ENCODE peak calls at places on chromosomes 7 and 10, in seven cellular contexts. C, D, E, K, F, A and Q are unnamed samples.

GRCh38 chr10:129035052-129035805 is 431.8 kb upstream of the MGMT start:
- DNase-seq in C (no peak), D (no peak), E (no peak), K (no peak), F (no peak), A (peak), Q (no peak)

GRCh38 chr7:108425876-108426275 is 30.4 kb downstream of the NRCAM start:
- DNase-seq in C (no peak), D (no peak), E (no peak), K (no peak), F (no peak), A (no peak), Q (no peak)

GRCh38 chr7:151013728-151014497 is 10.4 kb downstream of the ATG9B start:
- DNase-seq in C (peak), D (peak), E (peak), K (no peak), F (peak), A (no peak), Q (no peak)

GRCh38 chr7:70797109-70797514 is 334.8 kb upstream of the GALNT17 start:
- DNase-seq in C (no peak), D (no peak), E (no peak), K (no peak), F (no peak), A (no peak), Q (no peak)

GRCh38 chr7:18341756-18342155 is 153.8 kb upstream of the HDAC9 start:
- DNase-seq in C (no peak), D (no peak), E (no peak), K (no peak), F (no peak), A (no peak), Q (no peak)

GRCh38 chr7:158314394-158314793 is 273.2 kb downstream of the PTPRN2 start:
- DNase-seq in C (no peak), D (no peak), E (no peak), K (no peak), F (no peak), A (no peak), Q (no peak)

GRCh38 chr7:9201928-9202327 is 768.5 kb downstream of the NXPH1 start:
- DNase-seq in C (no peak), D (no peak), E (no peak), K (no peak), F (no peak), A (no peak), Q (no peak)

GRCh38 chr10:132364594-132364970 is 32.4 kb upstream of the PWWP2B start:
- DNase-seq in C (no peak), D (no peak), E (no peak), K (no peak), F (no peak), A (no peak), Q (no peak)

GRCh38 chr7:19508124-19508523 is 200.7 kb downstream of the POLR1F start:
- DNase-seq in C (no peak), D (no peak), E (no peak), K (no peak), F (no peak), A (no peak), Q (no peak)

GRCh38 chr10:52540479-52540984 is 226.5 kb downstream of the DKK1 start:
- DNase-seq in C (no peak), D (no peak), E (no peak), K (no peak), F (no peak), A (no peak), Q (no peak)

GRCh38 chr7:50206521-50207250 is 97.8 kb upstream of the IKZF1 start:
- DNase-seq in C (no peak), D (no peak), E (no peak), K (no peak), F (no peak), A (no peak), Q (no peak)

GRCh38 chr7:134954197-134955082 is 31.9 kb upstream of the AGBL3 start:
- DNase-seq in C (no peak), D (no peak), E (peak), K (no peak), F (no peak), A (peak), Q (no peak)

GRCh38 chr7:100685631-100686145 is 8.4 kb downstream of the GIGYF1 start:
- DNase-seq in C (no peak), D (no peak), E (no peak), K (no peak), F (no peak), A (no peak), Q (no peak)

GRCh38 chr7:94182066-94182465 is 177.9 kb upstream of the BET1 start:
- DNase-seq in C (no peak), D (no peak), E (peak), K (no peak), F (no peak), A (peak), Q (no peak)

GRCh38 chr10:124449170-124450009 is 445 bp downstream of the NKX1-2 start:
- DNase-seq in C (no peak), D (no peak), E (no peak), K (no peak), F (no peak), A (no peak), Q (no peak)

GRCh38 chr10:61472090-61472674 is 19.0 kb upstream of the TMEM26 start:
- DNase-seq in C (no peak), D (no peak), E (no peak), K (no peak), F (no peak), A (no peak), Q (no peak)

GRCh38 chr10:121449457-121450045 is 148.7 kb downstream of the FGFR2 start:
- DNase-seq in C (no peak), D (no peak), E (no peak), K (no peak), F (no peak), A (no peak), Q (no peak)

GRCh38 chr7:121083790-121084251 is 95.3 kb downstream of the CPED1 start:
- DNase-seq in C (no peak), D (no peak), E (peak), K (no peak), F (no peak), A (peak), Q (no peak)

GRCh38 chr10:109374215-109374614 is 549.1 kb downstream of the XPNPEP1 start:
- DNase-seq in C (no peak), D (no peak), E (peak), K (no peak), F (no peak), A (peak), Q (no peak)

GRCh38 chr7:106731207-106731606 is 70.2 kb upstream of the CCDC71L start:
- DNase-seq in C (no peak), D (no peak), E (no peak), K (no peak), F (peak), A (no peak), Q (no peak)

GRCh38 chr10:11299125-11299524 is 281.5 kb downstream of the CELF2 start:
- DNase-seq in C (no peak), D (no peak), E (no peak), K (no peak), F (no peak), A (no peak), Q (no peak)

GRCh38 chr10:76071638-76072317 is 640.4 kb downstream of the LRMDA start:
- DNase-seq in C (no peak), D (no peak), E (peak), K (no peak), F (no peak), A (peak), Q (no peak)

GRCh38 chr10:120735773-120736371 is 115.3 kb upstream of the WDR11 start:
- DNase-seq in C (no peak), D (no peak), E (peak), K (no peak), F (no peak), A (peak), Q (no peak)

GRCh38 chr10:93749218-93749799 is 8.4 kb upstream of the LGI1 start:
- DNase-seq in C (no peak), D (no peak), E (no peak), K (peak), F (no peak), A (peak), Q (peak)

GRCh38 chr10:86337121-86337601 is 29.4 kb downstream of the GRID1 start:
- DNase-seq in C (peak), D (no peak), E (no peak), K (no peak), F (no peak), A (no peak), Q (no peak)

GRCh38 chr10:16891375-16892313 is 74.4 kb upstream of the RSU1 start:
- DNase-seq in C (peak), D (peak), E (peak), K (no peak), F (peak), A (peak), Q (peak)

GRCh38 chr7:45390180-45390579 is 184.0 kb upstream of the ADCY1 start:
- DNase-seq in C (no peak), D (no peak), E (no peak), K (no peak), F (no peak), A (no peak), Q (no peak)

GRCh38 chr7:45384499-45384898 is 189.7 kb upstream of the ADCY1 start:
- DNase-seq in C (no peak), D (no peak), E (no peak), K (no peak), F (no peak), A (no peak), Q (no peak)

GRCh38 chr7:45387837-45388236 is 186.3 kb upstream of the ADCY1 start:
- DNase-seq in C (no peak), D (no peak), E (no peak), K (no peak), F (no peak), A (no peak), Q (no peak)

GRCh38 chr7:45391618-45392451 is 182.3 kb upstream of the ADCY1 start:
- DNase-seq in C (no peak), D (no peak), E (no peak), K (no peak), F (no peak), A (no peak), Q (no peak)

GRCh38 chr7:45389073-45389872 is 184.9 kb upstream of the ADCY1 start:
- DNase-seq in C (no peak), D (no peak), E (no peak), K (no peak), F (no peak), A (no peak), Q (no peak)
- H3K4me3 ChIP-seq in C (no peak), D (no peak), E (no peak), K (no peak), F (no peak), A (no peak), Q (no peak)

DNA sequence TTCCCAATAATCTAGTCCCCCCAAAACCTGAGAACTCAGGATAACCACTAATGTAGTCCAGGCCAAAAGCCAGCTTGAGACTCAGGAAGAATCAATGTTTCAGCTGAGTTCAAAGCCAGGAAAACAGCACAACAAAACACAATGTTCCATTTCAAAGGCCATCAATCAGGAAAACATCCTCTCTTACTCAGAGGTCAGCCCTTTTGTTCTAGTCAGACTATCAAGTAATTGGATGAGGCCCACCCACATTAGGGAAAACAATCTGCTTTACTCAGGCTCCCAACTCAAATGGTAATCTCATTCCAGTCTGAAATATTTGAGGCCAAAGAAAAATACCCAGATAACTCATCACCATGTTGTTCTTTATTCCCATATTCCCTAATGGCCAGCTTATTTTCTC is 152.2 kb downstream of the SDHAF3 start:
- DNase-seq in C (no peak), D (no peak), E (no peak), K (peak), F (no peak), A (no peak), Q (no peak)
- H3K4me3 ChIP-seq in C (no peak), D (no peak), E (no peak), K (no peak), F (no peak), A (no peak), Q (no peak)

DNA sequence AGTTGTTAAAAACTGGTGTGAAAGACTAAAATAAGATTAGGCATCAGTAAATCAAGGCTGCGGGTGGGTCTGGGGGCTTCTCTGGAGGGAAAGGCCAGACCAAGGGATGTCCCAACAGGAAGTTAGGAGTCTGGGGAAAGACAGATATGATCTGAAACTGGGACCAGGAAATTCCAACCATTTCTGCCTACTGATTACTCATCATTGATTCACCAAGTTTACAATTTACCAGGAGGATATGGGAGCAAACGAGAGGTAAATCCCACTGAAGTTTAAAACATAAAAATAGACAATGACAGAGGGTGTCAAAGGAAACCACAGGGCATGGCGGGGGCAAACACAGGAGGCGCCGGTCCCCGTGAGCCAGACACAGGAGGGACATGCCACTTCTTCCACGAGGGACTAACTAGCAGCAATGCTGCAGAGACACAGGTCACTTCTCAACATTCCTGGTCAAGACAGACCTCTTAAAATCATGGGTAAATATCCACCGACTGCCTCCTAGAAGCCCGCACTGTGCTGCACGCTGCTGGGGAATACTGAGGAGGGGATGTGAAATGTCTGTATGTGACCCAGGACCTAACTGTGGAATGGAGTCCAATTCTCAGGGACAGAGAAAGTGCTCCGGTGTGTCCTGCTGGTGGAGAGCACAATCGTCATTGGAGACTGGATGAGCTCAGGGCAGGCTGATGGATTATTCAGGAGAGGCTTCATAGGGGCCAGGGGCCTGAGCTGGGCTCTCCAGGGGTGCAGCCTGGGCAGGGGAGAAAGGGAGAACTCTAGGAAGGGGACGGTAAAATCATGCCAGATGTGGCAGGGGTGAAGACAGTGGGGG is 153.4 kb upstream of the KLF14 start:
- DNase-seq in C (no peak), D (no peak), E (peak), K (no peak), F (no peak), A (peak), Q (peak)
- H3K4me3 ChIP-seq in C (no peak), D (no peak), E (peak), K (no peak), F (no peak), A (no peak), Q (peak)

GRCh38 chr10:43574906-43575305 is 490 bp upstream of the ZNF239 start:
- DNase-seq in C (no peak), D (no peak), E (no peak), K (no peak), F (no peak), A (no peak), Q (no peak)
- H3K4me3 ChIP-seq in C (peak), D (peak), E (peak), K (no peak), F (peak), A (peak), Q (peak)